ENCODE peak calls at places on chromosomes 4 and X, in ten cellular contexts. A, I, N, X, D, V, W, C, S and Z are unnamed samples. For H3K36me3 and H3K27me3, the result is how much of the 10 kb centered on the place peaks cover.

GRCh38 chr4:152967942-152968341 is 31.8 kb downstream of the FHDC1 start:
- DNase-seq in A (no peak), I (no peak), N (no peak), X (no peak), D (no peak), V (no peak), W (no peak), C (no peak), S (no peak), Z (no peak)

GRCh38 chr4:108854781-108855180 is 91.9 kb upstream of the ETNPPL start:
- DNase-seq in A (no peak), I (no peak), N (no peak), X (no peak), D (no peak), V (no peak), W (no peak), C (peak), S (peak), Z (no peak)

GRCh38 chr4:139419388-139419914 is 34.5 kb upstream of the RAB33B start:
- DNase-seq in A (peak), I (no peak), N (peak), X (peak), D (no peak), V (no peak), W (no peak), C (peak), S (peak), Z (peak)

GRCh38 chr4:70703695-70704332 is 15.5 kb downstream of the UTP3 start:
- DNase-seq in A (no peak), I (no peak), N (no peak), X (peak), D (no peak), V (no peak), W (no peak), C (peak), S (peak), Z (peak)

GRCh38 chr4:186820371-186820990 is 96.8 kb upstream of the FAT1 start:
- DNase-seq in A (no peak), I (no peak), N (no peak), X (no peak), D (no peak), V (no peak), W (no peak), C (peak), S (peak), Z (peak)

GRCh38 chrX:133085785-133086184 is 11.1 kb downstream of the USP26 start:
- DNase-seq in A (no peak), I (no peak), N (no peak), X (peak), D (no peak), V (no peak), W (no peak), C (no peak), S (no peak), Z (no peak)

GRCh38 chrX:132068405-132068804 is 45.3 kb downstream of the STK26 start:
- DNase-seq in A (no peak), I (no peak), N (no peak), X (peak), D (no peak), V (no peak), W (no peak), C (no peak), S (no peak), Z (no peak)

GRCh38 chr4:6227412-6228157 is 27.2 kb upstream of the JAKMIP1 start:
- DNase-seq in A (no peak), I (no peak), N (no peak), X (no peak), D (no peak), V (no peak), W (no peak), C (no peak), S (no peak), Z (no peak)

GRCh38 chr4:73901031-73901430 is 31.8 kb downstream of the CXCL1 start:
- DNase-seq in A (no peak), I (no peak), N (no peak), X (no peak), D (no peak), V (no peak), W (no peak), C (no peak), S (peak), Z (no peak)

GRCh38 chr4:32931475-32931874 is 2211.3 kb downstream of the PCDH7 start:
- DNase-seq in A (no peak), I (no peak), N (no peak), X (peak), D (no peak), V (no peak), W (no peak), C (peak), S (no peak), Z (no peak)

GRCh38 chr4:1234296-1234695 is 14.6 kb downstream of the CTBP1 start:
- DNase-seq in A (peak), I (no peak), N (peak), X (no peak), D (no peak), V (no peak), W (no peak), C (peak), S (peak), Z (no peak)
- H3K36me3 ChIP-seq in A (under half), I (under half), N (half or more), X (under half), D (under half), V (under half), W (half or more), C (half or more), S (under half), Z (half or more)

GRCh38 chr4:3486556-3487270 is 23.6 kb downstream of the DOK7 start:
- DNase-seq in A (no peak), I (peak), N (no peak), X (no peak), D (no peak), V (peak), W (no peak), C (no peak), S (no peak), Z (no peak)

GRCh38 chr4:3489451-3489962 is 26.4 kb downstream of the DOK7 start:
- DNase-seq in A (no peak), I (peak), N (no peak), X (no peak), D (no peak), V (peak), W (no peak), C (no peak), S (peak), Z (peak)

GRCh38 chr4:3487861-3488260 is 24.8 kb downstream of the DOK7 start:
- DNase-seq in A (no peak), I (no peak), N (no peak), X (no peak), D (no peak), V (peak), W (no peak), C (no peak), S (no peak), Z (no peak)

GRCh38 chr4:3485882-3486555 is 22.9 kb downstream of the DOK7 start:
- DNase-seq in A (no peak), I (no peak), N (no peak), X (no peak), D (no peak), V (peak), W (no peak), C (no peak), S (no peak), Z (no peak)

GRCh38 chr4:3488791-3489190 is 25.7 kb downstream of the DOK7 start:
- DNase-seq in A (no peak), I (no peak), N (no peak), X (no peak), D (no peak), V (peak), W (no peak), C (no peak), S (no peak), Z (no peak)
- H3K27me3 ChIP-seq in A (under half), I (under half), N (half or more), X (under half), D (under half), V (under half), W (under half), C (under half), S (under half), Z (half or more)

GRCh38 chr4:3484057-3484973 is 21.2 kb downstream of the DOK7 start:
- DNase-seq in A (no peak), I (no peak), N (no peak), X (peak), D (no peak), V (peak), W (no peak), C (peak), S (peak), Z (no peak)
- H3K4me3 ChIP-seq in A (no peak), I (no peak), N (peak), X (peak), D (no peak), V (no peak), W (no peak), C (no peak), S (no peak), Z (no peak)

GRCh38 chr4:1746919-1747602 is 25.7 kb downstream of the TACC3 start:
- DNase-seq in A (no peak), I (no peak), N (no peak), X (no peak), D (no peak), V (peak), W (no peak), C (no peak), S (no peak), Z (no peak)
- H3K36me3 ChIP-seq in A (under half), I (under half), N (under half), X (under half), D (under half), V (under half), W (under half), C (under half), S (under half), Z (under half)